ENCODE peak calls at places on chromosomes 1 and 21, in five cellular contexts. X is GM12892, U is K562, V is H1, R is GM12891. P is an unnamed sample.

GRCh38 chr1:30778156-30778978 is 20.8 kb upstream of the LAPTM5 start:
- DNase-seq in R (no peak), V (no peak), U (peak), X (no peak), P (peak)

GRCh38 chr1:106289265-106289664 is 767.2 kb upstream of the PRMT6 start:
- DNase-seq in R (no peak), V (no peak), X (no peak), U (no peak), P (no peak)

GRCh38 chr1:113451710-113452109 is 61.4 kb downstream of the MAGI3 start:
- DNase-seq in V (no peak), R (no peak), X (no peak), U (no peak), P (no peak)

GRCh38 chr21:28230559-28230958 is 762.1 kb downstream of the LTN1 start:
- DNase-seq in V (no peak), X (no peak), U (no peak), R (no peak), P (no peak)

GRCh38 chr1:19405195-19405760 is 80.1 kb downstream of the CAPZB start:
- DNase-seq in V (no peak), R (no peak), U (no peak), X (no peak), P (peak)

GRCh38 chr1:248822148-248823032 is 3.3 kb downstream of the SH3BP5L start:
- DNase-seq in V (no peak), X (no peak), R (no peak), U (peak), P (no peak)

GRCh38 chr1:21022279-21023040 is 154.2 kb downstream of the EIF4G3 start:
- DNase-seq in X (peak), R (peak), V (no peak), U (peak), P (peak)

GRCh38 chr1:116686723-116687368 is 19.3 kb upstream of the IGSF3 start:
- DNase-seq in V (no peak), U (no peak), X (no peak), R (no peak), P (no peak)

GRCh38 chr1:182069028-182069466 is 7.5 kb upstream of the ZNF648 start:
- DNase-seq in U (peak), R (peak), V (peak), X (no peak), P (peak)

GRCh38 chr1:114214016-114214415 is 60.3 kb upstream of the SYT6 start:
- DNase-seq in R (no peak), V (no peak), U (no peak), X (no peak), P (no peak)

GRCh38 chr1:15617874-15618684 is 821 bp downstream of the DDI2 start:
- DNase-seq in X (peak), R (peak), U (peak), V (no peak), P (peak)

GRCh38 chr1:9292361-9293240 is at the start of gene SPSB1:
- DNase-seq in R (no peak), U (peak), X (no peak), V (no peak), P (peak)
- TF ChIP-seq TAF1 in R (no peak), U (no peak), X (peak), V (peak), P (peak)

GRCh38 chr1:155092641-155093040 is 14.0 kb downstream of the EFNA3 start:
- DNase-seq in X (no peak), U (no peak), V (no peak), R (no peak), P (no peak)

GRCh38 chr1:155091071-155092051 is 12.7 kb downstream of the EFNA3 start:
- DNase-seq in V (peak), U (peak), R (peak), X (peak), P (peak)

GRCh38 chr1:155092131-155092530 is 13.5 kb downstream of the EFNA3 start:
- DNase-seq in X (no peak), U (no peak), R (no peak), V (no peak), P (no peak)

GRCh38 chr1:155094622-155094948 is 15.9 kb downstream of the EFNA3 start:
- DNase-seq in V (no peak), U (no peak), X (no peak), R (no peak), P (no peak)

GRCh38 chr1:155093938-155094621 is 15.4 kb downstream of the EFNA3 start:
- DNase-seq in V (no peak), U (peak), X (no peak), R (no peak), P (peak)
- TF ChIP-seq TAF1 in V (no peak), U (no peak), X (no peak), R (no peak), P (no peak)

GRCh38 chr21:36705679-36706481 is 7.0 kb downstream of the SIM2 start:
- DNase-seq in X (no peak), R (no peak), V (no peak), U (peak), P (peak)
- TF ChIP-seq TAF1 in X (no peak), R (no peak), V (no peak), U (no peak), P (no peak)

GRCh38 chr1:88595355-88595754 is 88.7 kb upstream of the PKN2 start:
- DNase-seq in V (no peak), X (no peak), U (peak), R (no peak), P (no peak)
- TF ChIP-seq TAF1 in V (no peak), X (no peak), U (no peak), R (no peak), P (no peak)

GRCh38 chr1:245683377-245683716 is 528.6 kb downstream of the KIF26B start:
- DNase-seq in U (no peak), R (no peak), X (no peak), V (no peak), P (no peak)
- TF ChIP-seq TAF1 in U (no peak), R (no peak), X (no peak), V (no peak), P (no peak)

GRCh38 chr1:78091886-78092285 is 46.1 kb downstream of the GIPC2 start:
- DNase-seq in V (no peak), U (no peak), X (no peak), R (no peak), P (no peak)

GRCh38 chr1:78090734-78091133 is 45.0 kb downstream of the GIPC2 start:
- DNase-seq in R (no peak), X (no peak), U (no peak), V (no peak), P (no peak)

GRCh38 chr1:78092686-78093085 is 46.9 kb downstream of the GIPC2 start:
- DNase-seq in R (no peak), X (no peak), V (no peak), U (no peak), P (no peak)

GRCh38 chr1:78089015-78089414 is 43.2 kb downstream of the GIPC2 start:
- DNase-seq in R (no peak), V (no peak), U (no peak), X (no peak), P (no peak)

DNA sequence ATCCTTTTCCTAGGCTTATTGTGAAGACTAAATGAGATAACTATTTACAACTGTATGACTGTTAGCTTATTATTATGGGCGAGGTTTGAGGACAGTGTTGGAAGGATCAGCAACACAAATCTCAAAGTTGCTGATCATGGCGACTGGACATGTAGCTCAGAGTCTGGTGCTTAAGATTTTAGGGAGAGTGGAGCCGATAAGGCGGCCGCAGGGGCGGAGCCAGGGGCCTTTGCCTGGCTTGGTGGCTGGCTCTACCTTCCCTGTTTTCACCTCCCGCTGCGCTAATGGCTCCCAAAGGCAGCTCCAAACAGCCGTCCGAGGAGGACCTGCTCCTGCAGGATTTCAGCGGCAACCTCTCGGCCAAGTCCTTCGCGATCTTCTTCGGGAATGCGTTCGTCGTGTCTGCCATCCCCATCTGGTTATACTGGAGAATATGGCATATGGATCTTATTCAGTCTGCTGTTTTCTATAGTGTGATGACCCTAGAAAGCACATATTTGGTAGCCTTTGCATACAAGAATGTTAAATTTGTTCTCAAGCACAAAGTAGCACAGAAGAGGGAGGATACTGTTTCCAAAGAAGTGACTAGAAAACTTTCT is 45.5 kb downstream of the GIPC2 start:
- DNase-seq in X (no peak), R (no peak), V (no peak), U (peak), P (no peak)
- TF ChIP-seq TAF1 in X (no peak), R (no peak), V (no peak), U (no peak), P (no peak)

GRCh38 chr1:221141059-221141458 is 261.8 kb downstream of the HLX start:
- DNase-seq in R (no peak), U (no peak), V (no peak), X (no peak), P (no peak)
- TF ChIP-seq TAF1 in R (no peak), U (no peak), V (no peak), X (no peak), P (no peak)